ENCODE peak calls at places on chromosomes 13 and 19, in six cellular contexts. K is breast epithelium; E is cardiac muscle cell; P is heart left ventricle; W is retinal pigment epithelial cell; D is CD4-positive, CD25-positive, alpha-beta regulatory T cell. F is an unnamed sample.

GRCh38 chr13:65977525-65977924 is 1252.6 kb downstream of the PCDH9 start:
- DNase-seq in D (no peak), E (no peak), W (no peak), K (no peak), P (no peak), F (no peak)

GRCh38 chr13:76043882-76044281 is 407.8 kb downstream of the LMO7 start:
- DNase-seq in D (no peak), E (no peak), P (no peak), K (no peak), W (no peak), F (no peak)

GRCh38 chr19:50814883-50815282 is 8.7 kb downstream of the KLK1 start:
- DNase-seq in E (no peak), K (no peak), D (no peak), W (no peak), P (no peak), F (no peak)

GRCh38 chr13:64154514-64154913 is 2738.9 kb upstream of the PCDH20 start:
- DNase-seq in P (no peak), W (peak; percentile 8), K (no peak), E (no peak), D (no peak), F (no peak)

GRCh38 chr13:88919970-88920628 is 1248.9 kb downstream of the SLITRK5 start:
- DNase-seq in W (no peak), P (no peak), E (no peak), D (peak; percentile 56), K (no peak), F (no peak)

GRCh38 chr19:11481777-11482383 is 1.0 kb upstream of the ELAVL3 start:
- DNase-seq in P (peak; percentile 70), K (no peak), D (peak; percentile 80), E (peak; percentile 84), W (peak; percentile 72), F (peak; percentile 45)

GRCh38 chr19:7926021-7926726 is at the start of gene CTXN1:
- DNase-seq in E (peak; percentile 85), W (no peak), K (peak; percentile 71), P (peak; percentile 66), D (peak; percentile 41), F (peak; percentile 87)

GRCh38 chr13:36736119-36736726 is 62.4 kb downstream of the SERTM1 start:
- DNase-seq in K (no peak), E (peak; percentile 79), W (no peak), D (peak; percentile 46), P (peak; percentile 24), F (peak; percentile 70)

GRCh38 chr19:2424686-2425621 is 2.4 kb downstream of the TIMM13 start:
- DNase-seq in K (no peak), W (no peak), P (no peak), E (peak; percentile 65), D (no peak), F (no peak)

GRCh38 chr13:59979589-59979988 is 184.1 kb downstream of the DIAPH3 start:
- DNase-seq in D (no peak), E (no peak), W (no peak), K (no peak), P (no peak), F (no peak)
- H3K4me3 ChIP-seq in D (no peak overlapping the region), E (no peak overlapping the region), W (no peak overlapping the region), K (no peak overlapping the region), P (no peak overlapping the region), F (no peak overlapping the region)

DNA sequence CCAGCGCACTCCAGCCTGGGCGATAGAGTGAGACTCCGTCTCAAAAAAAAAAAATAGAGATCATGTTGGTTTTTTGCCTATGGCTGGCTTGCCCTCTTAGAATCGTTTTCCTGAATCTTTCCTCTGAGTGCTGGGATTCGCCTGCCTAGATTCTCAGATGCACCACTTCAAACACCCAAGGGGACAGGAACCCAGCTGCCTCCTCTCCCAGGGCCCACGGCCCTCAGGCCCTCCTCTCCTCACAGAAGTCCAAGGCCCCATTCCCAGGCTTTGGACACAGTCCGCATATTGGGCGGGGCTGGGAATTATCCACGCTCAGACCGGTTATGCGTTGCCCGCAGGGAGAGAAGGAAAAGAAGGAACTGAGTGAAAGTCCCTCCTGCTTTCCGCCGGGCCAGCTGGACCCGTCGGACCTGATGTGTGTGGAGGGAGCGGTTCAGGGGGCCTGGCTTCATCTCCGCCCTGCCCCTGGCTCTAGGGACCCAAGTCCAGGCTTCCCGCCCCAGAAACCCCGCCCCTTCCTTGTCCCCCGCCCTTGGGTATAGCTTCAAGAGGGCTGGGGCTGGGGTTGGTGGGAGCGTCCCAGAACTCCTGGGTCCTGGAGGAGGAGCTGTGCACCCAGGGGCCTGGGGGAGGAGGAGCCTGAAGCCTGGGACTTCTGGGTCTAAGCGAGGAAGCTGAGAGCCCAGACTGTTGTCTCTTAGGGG is 5.8 kb downstream of the PPFIA3 start:
- DNase-seq in W (no peak), P (no peak), K (no peak), E (no peak), D (no peak), F (no peak)
- H3K4me3 ChIP-seq in W (no peak overlapping the region), P (no peak overlapping the region), K (no peak overlapping the region), E (no peak overlapping the region), D (no peak overlapping the region), F (no peak overlapping the region)

DNA sequence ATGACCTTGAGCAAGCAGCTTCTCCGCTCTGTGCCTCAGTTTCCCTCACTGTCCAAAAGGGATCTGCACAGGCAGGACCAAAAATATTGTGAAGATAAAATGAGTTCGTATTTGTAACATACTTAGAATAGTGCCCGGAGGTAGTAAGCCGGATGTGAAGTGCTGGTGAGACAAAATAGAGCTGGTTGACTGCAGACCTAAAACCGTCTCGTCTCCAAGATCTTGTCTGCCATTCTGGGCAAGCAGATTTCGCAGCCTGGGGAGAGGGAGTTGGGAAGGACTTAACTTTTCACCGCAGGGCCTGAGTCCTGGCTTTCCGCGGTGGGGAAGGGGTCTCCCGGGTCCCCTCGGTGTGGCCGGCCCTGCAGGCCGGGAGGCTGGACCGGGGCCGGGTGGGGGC is 8.2 kb upstream of the BBC3 start:
- DNase-seq in W (no peak), P (no peak), D (peak; percentile 67), K (no peak), E (no peak), F (no peak)
- H3K4me3 ChIP-seq in W (peak overlapping the region; percentile 50), P (peak overlapping the region; percentile 44), D (peak overlapping the region; percentile 67), K (peak overlapping the region; percentile 62), E (peak overlapping the region; percentile 17), F (peak overlapping the region; percentile 23)

DNA sequence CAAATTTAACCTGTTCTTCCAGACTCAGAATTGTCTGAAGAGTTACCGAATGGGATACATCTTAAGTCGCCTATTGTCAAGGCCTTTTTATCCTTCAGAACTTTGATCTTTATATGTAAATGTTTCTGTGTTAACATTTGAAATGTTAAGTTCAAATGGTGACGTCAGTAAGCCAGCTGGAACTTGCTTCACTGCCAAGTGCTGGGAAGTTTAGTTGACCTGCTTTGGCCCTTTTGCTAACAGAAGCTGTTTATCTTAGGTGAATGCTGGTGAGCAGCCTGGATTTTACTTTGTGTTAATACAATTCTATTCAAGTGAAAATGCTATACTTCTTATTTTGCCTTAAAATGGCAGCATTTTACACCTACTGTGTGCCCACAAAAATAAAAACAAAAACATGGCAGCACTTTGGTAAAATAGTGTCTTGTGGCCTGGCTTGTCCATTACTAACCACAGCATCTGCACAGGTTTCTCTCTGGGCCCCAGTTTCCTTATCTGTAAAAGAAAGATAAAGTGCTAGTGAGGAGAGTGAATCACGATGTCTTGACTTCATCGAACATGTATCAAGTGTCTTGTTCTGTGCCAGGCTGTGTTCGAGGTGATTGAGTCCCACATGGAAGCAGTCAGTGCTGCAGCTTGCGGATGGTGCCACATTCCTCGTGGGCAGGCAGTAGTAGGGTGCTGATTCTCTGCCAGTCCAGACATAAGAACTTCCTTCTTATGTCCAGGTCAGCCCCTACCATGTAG is 2.2 kb downstream of the NAXD start:
- DNase-seq in D (no peak), K (no peak), W (peak; percentile 66), P (no peak), E (no peak), F (peak; percentile 43)
- H3K4me3 ChIP-seq in D (peak overlapping the region; percentile 86), K (peak overlapping the region; percentile 98), W (no peak overlapping the region), P (peak overlapping the region; percentile 83), E (no peak overlapping the region), F (no peak overlapping the region)

F was measured in uterus.